ENCODE peak calls at places on chromosomes 3 and 15, in seven cellular contexts. Z is GM23248, I is MM.1S, F is HCT116, R is hepatocyte, V is fibroblast of lung, S is PC-9. L is an unnamed sample.

GRCh38 chr3:111837112-111837511 is 22.0 kb upstream of the PHLDB2 start:
- DNase-seq in Z (no peak), I (no peak), F (no peak), R (no peak), V (no peak), S (no peak), L (no peak)

GRCh38 chr3:104952587-104952986 is 414.1 kb upstream of the ALCAM start:
- DNase-seq in Z (peak; percentile 71), I (no peak), F (no peak), R (no peak), V (peak; percentile 88), S (no peak), L (no peak)

GRCh38 chr3:131110087-131110486 is 83.4 kb downstream of the NEK11 start:
- DNase-seq in Z (peak; percentile 51), I (no peak), F (no peak), R (no peak), V (no peak), S (peak; percentile 39), L (no peak)

GRCh38 chr3:126473292-126474168 is 2.2 kb downstream of the ZXDC start:
- DNase-seq in Z (no peak), I (no peak), F (no peak), R (no peak), V (no peak), S (no peak), L (no peak)

GRCh38 chr15:94023520-94023919 is 207.8 kb upstream of the MCTP2 start:
- DNase-seq in Z (no peak), I (no peak), F (no peak), R (no peak), V (no peak), S (no peak), L (no peak)

GRCh38 chr15:45262906-45263456 is 10.9 kb downstream of the SLC28A2 start:
- DNase-seq in Z (no peak), I (no peak), F (no peak), R (no peak), V (no peak), S (no peak), L (no peak)

GRCh38 chr3:62607287-62608029 is 234.1 kb upstream of the FEZF2 start:
- DNase-seq in Z (peak; percentile 81), I (no peak), F (no peak), R (no peak), V (peak; percentile 59), S (peak; percentile 49), L (no peak)

GRCh38 chr15:45378149-45378912 is at the start of gene GATM:
- DNase-seq in Z (peak; percentile 94), I (peak; percentile 75), F (no peak), R (peak; percentile 91), V (peak; percentile 78), S (peak; percentile 58), L (peak; percentile 79)

GRCh38 chr15:31326729-31327673 is at the start of gene KLF13:
- DNase-seq in Z (peak; percentile 90), I (no peak), F (no peak), R (peak; percentile 88), V (peak; percentile 60), S (no peak), L (peak; percentile 86)

GRCh38 chr15:92882697-92883642 is 17.2 kb upstream of the CHD2 start:
- DNase-seq in Z (peak; percentile 51), I (peak; percentile 26), F (no peak), R (peak; percentile 60), V (no peak), S (no peak), L (peak; percentile 73)

GRCh38 chr3:4584537-4585249 is 91.5 kb downstream of the ITPR1 start:
- DNase-seq in Z (peak; percentile 9), I (no peak), F (no peak), R (no peak), V (peak; percentile 72), S (no peak), L (no peak)

GRCh38 chr3:48820626-48821324 is 26.9 kb downstream of the PRKAR2A start:
- DNase-seq in Z (peak; percentile 49), I (no peak), F (no peak), R (peak; percentile 9), V (peak; percentile 52), S (no peak), L (no peak)

GRCh38 chr3:37739579-37740290 is 121.9 kb upstream of the CTDSPL start:
- DNase-seq in Z (no peak), I (no peak), F (no peak), R (no peak), V (no peak), S (no peak), L (no peak)

GRCh38 chr3:115475178-115476041 is 147.9 kb upstream of the GAP43 start:
- DNase-seq in Z (no peak), I (no peak), F (no peak), R (no peak), V (no peak), S (no peak), L (no peak)

GRCh38 chr3:37872413-37873160 is 10.9 kb downstream of the CTDSPL start:
- DNase-seq in Z (peak; percentile 42), I (no peak), F (no peak), R (no peak), V (no peak), S (peak; percentile 41), L (no peak)

GRCh38 chr3:38006445-38006995 is 15.9 kb downstream of the VILL start:
- DNase-seq in Z (no peak), I (no peak), F (no peak), R (no peak), V (no peak), S (no peak), L (no peak)

GRCh38 chr3:112127522-112128494 is 5.2 kb downstream of the GCSAM start:
- DNase-seq in Z (no peak), I (peak; percentile 42), F (no peak), R (no peak), V (no peak), S (no peak), L (peak; percentile 72)

GRCh38 chr15:67542192-67542461 is 376 bp upstream of the MAP2K5 start:
- DNase-seq in Z (no peak), I (no peak), F (no peak), R (peak; percentile 8), V (peak; percentile 29), S (no peak), L (no peak)

GRCh38 chr15:47411733-47412530 is 305.4 kb upstream of the SEMA6D start:
- DNase-seq in Z (no peak), I (no peak), F (no peak), R (no peak), V (peak; percentile 50), S (no peak), L (no peak)

GRCh38 chr3:117439812-117440211 is 730.2 kb downstream of the TUSC7 start:
- DNase-seq in Z (peak; percentile 31), I (no peak), F (no peak), R (no peak), V (peak; percentile 53), S (no peak), L (no peak)

GRCh38 chr15:63256433-63256884 is 20.9 kb upstream of the APH1B start:
- DNase-seq in Z (peak; percentile 81), I (no peak), F (no peak), R (peak; percentile 32), V (peak; percentile 87), S (peak; percentile 62), L (no peak)

GRCh38 chr3:116444819-116445290 is 432 bp downstream of the LSAMP start:
- DNase-seq in Z (peak; percentile 50), I (no peak), F (no peak), R (peak; percentile 35), V (no peak), S (no peak), L (no peak)

GRCh38 chr3:13098192-13098591 is 25.0 kb upstream of the IQSEC1 start:
- DNase-seq in Z (no peak), I (no peak), F (no peak), R (no peak), V (no peak), S (no peak), L (no peak)

GRCh38 chr3:13092621-13093339 is 19.6 kb upstream of the IQSEC1 start:
- DNase-seq in Z (no peak), I (no peak), F (no peak), R (no peak), V (no peak), S (peak; percentile 67), L (no peak)

GRCh38 chr3:13093687-13094086 is 20.5 kb upstream of the IQSEC1 start:
- DNase-seq in Z (no peak), I (no peak), F (no peak), R (no peak), V (no peak), S (no peak), L (peak; percentile 69)

GRCh38 chr3:13096356-13096755 is 23.1 kb upstream of the IQSEC1 start:
- DNase-seq in Z (no peak), I (no peak), F (no peak), R (no peak), V (no peak), S (no peak), L (no peak)

DNA sequence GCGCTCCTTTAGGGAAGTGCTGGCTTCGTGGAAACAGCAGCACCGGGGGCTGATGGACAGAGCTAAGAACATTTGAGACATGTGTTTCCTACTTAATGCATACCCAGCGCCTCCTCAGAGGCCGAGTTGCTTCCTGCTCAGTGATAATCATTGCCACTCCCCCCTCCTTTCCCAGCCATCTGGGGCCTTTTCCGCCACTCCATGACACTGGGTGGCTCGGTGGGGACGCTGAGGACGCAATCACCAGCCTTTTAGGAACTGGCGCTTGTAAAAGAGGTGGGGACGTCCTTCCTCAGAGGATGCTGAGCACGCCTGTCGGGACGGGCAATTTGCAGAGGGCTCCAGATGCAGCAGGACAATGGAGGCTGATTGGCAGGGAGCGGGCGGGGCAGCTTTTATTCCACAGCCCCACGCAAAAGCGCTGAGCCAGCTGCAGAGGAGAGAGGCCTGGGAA is 22.2 kb upstream of the IQSEC1 start:
- DNase-seq in Z (no peak), I (no peak), F (no peak), R (no peak), V (no peak), S (no peak), L (no peak)
- H3K27ac ChIP-seq in Z (no peak overlapping the region), I (no peak overlapping the region), F (no peak overlapping the region), R (no peak overlapping the region), V (no peak overlapping the region), S (no peak overlapping the region), L (no peak overlapping the region)

DNA sequence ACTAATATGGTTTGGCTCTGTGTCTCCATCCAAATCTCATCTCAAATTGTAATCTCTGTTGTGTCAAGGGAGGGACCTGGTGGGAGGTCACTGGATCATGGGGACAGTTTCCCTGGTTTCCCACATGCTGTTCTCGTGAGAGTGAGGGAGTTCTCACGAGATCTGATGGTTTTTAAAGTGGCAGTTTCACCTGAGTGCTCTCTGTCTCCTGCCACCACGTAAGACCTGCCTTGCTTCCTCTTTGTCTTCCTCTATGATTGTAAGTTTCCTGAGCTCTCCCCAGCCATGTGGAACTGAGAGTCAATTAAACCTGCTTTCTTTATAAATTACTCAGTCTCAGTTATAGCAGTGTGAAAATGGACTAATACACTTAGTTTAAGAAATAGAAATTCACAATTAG is 228.9 kb downstream of the CD47 start:
- DNase-seq in Z (no peak), I (no peak), F (no peak), R (no peak), V (no peak), S (no peak), L (peak; percentile 81)
- H2AFZ ChIP-seq in Z (no peak overlapping the region), I (peak overlapping the region; percentile 20), F (no peak overlapping the region), R (no peak overlapping the region), V (no peak overlapping the region), S (peak overlapping the region; percentile 47), L (peak overlapping the region; percentile 53)

GRCh38 chr15:87703238-87704111 is 553.1 kb downstream of the NTRK3 start:
- DNase-seq in Z (no peak), I (no peak), F (no peak), R (no peak), V (no peak), S (no peak), L (no peak)
- H3K27ac ChIP-seq in Z (no peak overlapping the region), I (no peak overlapping the region), F (no peak overlapping the region), R (no peak overlapping the region), V (no peak overlapping the region), S (no peak overlapping the region), L (no peak overlapping the region)

GRCh38 chr3:30989266-30989799 is 94.9 kb upstream of the GADL1 start:
- DNase-seq in Z (no peak), I (no peak), F (no peak), R (no peak), V (no peak), S (no peak), L (no peak)
- H2AFZ ChIP-seq in Z (no peak overlapping the region), I (no peak overlapping the region), F (no peak overlapping the region), R (no peak overlapping the region), V (no peak overlapping the region), S (no peak overlapping the region), L (no peak overlapping the region)